ENCODE peak calls at places on chromosome 15, in nine cellular contexts. R is AG04450, H is dorsolateral prefrontal cortex, I is tibial nerve, N is lower leg skin, L is brain microvascular endothelial cell, O is AG09309, F is Peyer's patch, A is astrocyte of the cerebellum. X is an unnamed sample.

GRCh38 chr15:64146520-64146884 is 5.0 kb upstream of the SNX22 start:
- DNase-seq in F (no peak), I (no peak), H (no peak), R (no peak), O (no peak), L (no peak), N (no peak), A (no peak), X (no peak)

GRCh38 chr15:57220220-57220619 is 156.1 kb upstream of the CGNL1 start:
- DNase-seq in H (no peak), L (peak; percentile 18), R (peak; percentile 61), N (no peak), O (peak; percentile 76), F (no peak), I (no peak), A (no peak), X (no peak)

GRCh38 chr15:83166218-83166617 is 41.4 kb downstream of the HDGFL3 start:
- DNase-seq in A (no peak), O (no peak), R (no peak), H (no peak), N (no peak), F (no peak), I (no peak), L (no peak), X (no peak)

GRCh38 chr15:83565553-83566159 is 88.3 kb upstream of the ADAMTSL3 start:
- DNase-seq in H (no peak), N (no peak), L (peak; percentile 3), O (no peak), I (peak; percentile 30), A (peak; percentile 24), F (no peak), R (no peak), X (peak; percentile 44)

GRCh38 chr15:70259030-70259424 is 161.3 kb upstream of the TLE3 start:
- DNase-seq in I (peak; percentile 74), H (no peak), O (no peak), N (no peak), F (peak; percentile 87), A (no peak), R (peak; percentile 33), L (peak; percentile 62), X (peak; percentile 59)

GRCh38 chr15:74664028-74664616 is 31.7 kb downstream of the EDC3 start:
- DNase-seq in I (peak; percentile 12), A (no peak), O (no peak), H (no peak), F (peak; percentile 83), R (peak; percentile 30), N (no peak), L (peak; percentile 16), X (no peak)

GRCh38 chr15:87604857-87605446 is 651.6 kb downstream of the NTRK3 start:
- DNase-seq in N (no peak), H (peak; percentile 29), A (no peak), F (no peak), R (no peak), O (no peak), I (no peak), L (no peak), X (peak; percentile 15)

GRCh38 chr15:90038639-90039095 is 37.5 kb downstream of the ZNF710 start:
- DNase-seq in O (no peak), R (no peak), N (no peak), L (no peak), A (no peak), F (peak; percentile 22), H (no peak), I (no peak), X (no peak)

GRCh38 chr15:66775127-66776105 is 73.4 kb downstream of the SMAD6 start:
- DNase-seq in L (no peak), R (no peak), O (no peak), A (no peak), I (no peak), F (no peak), H (no peak), N (no peak), X (no peak)

GRCh38 chr15:47717036-47717611 is at the start of gene SEMA6D:
- DNase-seq in I (peak; percentile 62), R (peak; percentile 54), F (peak; percentile 79), L (peak; percentile 61), A (peak; percentile 55), O (peak; percentile 25), N (peak; percentile 92), H (peak; percentile 68), X (no peak)

GRCh38 chr15:28935316-28935715 is 49.5 kb downstream of the APBA2 start:
- DNase-seq in A (no peak), L (no peak), N (no peak), H (no peak), I (no peak), R (no peak), O (no peak), F (no peak), X (peak; percentile 42)

GRCh38 chr15:83818591-83818990 is 164.7 kb downstream of the ADAMTSL3 start:
- DNase-seq in O (no peak), N (no peak), R (no peak), F (no peak), I (no peak), H (no peak), A (no peak), L (no peak), X (no peak)

DNA sequence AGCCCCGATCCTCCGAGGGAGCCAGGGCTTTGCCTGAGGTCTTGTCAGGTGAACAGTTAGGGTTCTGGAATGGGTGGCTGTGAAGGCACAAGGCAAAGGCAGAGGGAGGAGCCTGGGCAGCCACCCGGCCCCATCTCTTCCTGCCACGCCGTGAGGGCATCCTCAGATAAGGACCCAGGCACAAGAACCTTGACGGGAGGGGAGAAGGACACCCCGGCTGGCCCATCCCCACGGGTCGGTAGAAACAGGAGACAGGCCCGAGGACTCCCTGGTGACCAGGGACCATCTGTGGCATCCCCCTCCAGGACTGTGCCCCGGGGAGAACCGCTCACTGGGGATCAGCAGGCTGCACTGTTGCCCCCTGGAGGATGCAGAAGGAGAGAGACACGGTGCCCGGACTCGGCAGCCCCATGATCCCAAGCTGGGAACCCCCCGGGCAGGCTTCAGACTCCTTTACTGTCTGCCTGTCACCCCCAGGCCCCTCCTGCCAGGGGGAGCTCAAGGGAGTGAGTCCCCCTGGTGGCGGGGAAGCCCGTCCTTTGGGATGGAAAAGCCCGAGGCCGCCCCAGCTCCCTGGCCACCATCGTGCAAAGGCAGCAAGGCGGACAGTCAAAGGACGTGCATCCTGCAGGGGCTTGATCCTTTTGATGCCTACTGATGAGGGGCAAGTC is 12.3 kb upstream of the PCSK6 start:
- DNase-seq in H (no peak), A (no peak), L (peak; percentile 28), R (no peak), N (peak; percentile 88), F (peak; percentile 59), I (no peak), O (no peak), X (peak; percentile 42)
- H3K4me3 ChIP-seq in H (no peak overlapping the region), A (no peak overlapping the region), L (no peak overlapping the region), R (no peak overlapping the region), N (no peak overlapping the region), F (no peak overlapping the region), I (no peak overlapping the region), O (no peak overlapping the region), X (no peak overlapping the region)

GRCh38 chr15:92205255-92205739 is 188.4 kb upstream of the ST8SIA2 start:
- DNase-seq in O (no peak), F (no peak), H (peak; percentile 29), R (no peak), A (no peak), I (no peak), N (no peak), L (no peak), X (peak; percentile 1)
- TF ChIP-seq CTCF in O (peak; percentile 39), F (peak; percentile 37), H (peak; percentile 42), R (no peak), A (no peak), I (no peak), N (no peak), L (no peak), X (no peak)

DNA sequence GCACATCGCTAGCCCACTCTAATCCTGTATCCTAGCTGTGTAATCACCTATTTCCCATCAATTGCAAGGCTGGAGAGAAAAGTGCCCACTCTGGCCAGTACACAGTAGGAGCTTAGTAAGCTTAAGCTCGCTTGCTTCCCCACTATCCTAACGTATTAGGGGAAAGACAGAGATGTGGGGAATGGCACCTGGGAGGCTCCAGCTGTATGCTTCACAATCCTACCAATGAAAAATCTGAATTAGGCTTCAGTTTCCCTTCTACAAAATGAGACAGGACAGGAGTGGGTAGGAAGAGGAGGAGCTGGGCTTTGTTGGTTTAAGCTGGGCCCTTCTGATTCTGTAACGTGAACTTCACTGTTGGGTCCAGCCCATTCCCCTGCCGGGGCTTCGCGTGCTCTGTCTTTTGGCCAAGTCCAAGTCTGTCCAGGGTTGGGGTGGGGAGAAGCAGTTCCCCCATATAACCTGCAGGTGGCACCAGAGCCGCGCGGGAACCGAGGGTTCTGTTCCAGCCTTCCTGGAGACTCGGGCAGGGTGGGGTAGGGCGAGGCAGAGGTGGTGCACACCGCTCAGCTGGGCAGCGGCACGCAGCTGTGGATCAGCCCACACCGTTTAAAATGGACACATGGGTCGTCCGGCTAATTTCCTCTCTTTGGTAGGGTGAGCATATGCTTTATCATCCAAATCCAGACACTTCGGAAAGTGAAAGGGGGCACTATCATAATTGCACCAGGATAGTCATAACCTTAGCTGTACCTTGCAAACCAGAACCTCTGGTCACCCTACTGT is 118.2 kb downstream of the TBC1D2B start:
- DNase-seq in F (peak; percentile 90), R (peak; percentile 20), N (peak; percentile 96), L (peak; percentile 57), O (peak; percentile 1), H (peak; percentile 75), A (no peak), I (peak; percentile 65), X (peak; percentile 77)
- H3K4me3 ChIP-seq in F (peak overlapping the region; percentile 23), R (peak overlapping the region; percentile 36), N (no peak overlapping the region), L (peak overlapping the region; percentile 37), O (peak overlapping the region; percentile 29), H (peak overlapping the region; percentile 51), A (no peak overlapping the region), I (peak overlapping the region; percentile 31), X (peak overlapping the region; percentile 37)

DNA sequence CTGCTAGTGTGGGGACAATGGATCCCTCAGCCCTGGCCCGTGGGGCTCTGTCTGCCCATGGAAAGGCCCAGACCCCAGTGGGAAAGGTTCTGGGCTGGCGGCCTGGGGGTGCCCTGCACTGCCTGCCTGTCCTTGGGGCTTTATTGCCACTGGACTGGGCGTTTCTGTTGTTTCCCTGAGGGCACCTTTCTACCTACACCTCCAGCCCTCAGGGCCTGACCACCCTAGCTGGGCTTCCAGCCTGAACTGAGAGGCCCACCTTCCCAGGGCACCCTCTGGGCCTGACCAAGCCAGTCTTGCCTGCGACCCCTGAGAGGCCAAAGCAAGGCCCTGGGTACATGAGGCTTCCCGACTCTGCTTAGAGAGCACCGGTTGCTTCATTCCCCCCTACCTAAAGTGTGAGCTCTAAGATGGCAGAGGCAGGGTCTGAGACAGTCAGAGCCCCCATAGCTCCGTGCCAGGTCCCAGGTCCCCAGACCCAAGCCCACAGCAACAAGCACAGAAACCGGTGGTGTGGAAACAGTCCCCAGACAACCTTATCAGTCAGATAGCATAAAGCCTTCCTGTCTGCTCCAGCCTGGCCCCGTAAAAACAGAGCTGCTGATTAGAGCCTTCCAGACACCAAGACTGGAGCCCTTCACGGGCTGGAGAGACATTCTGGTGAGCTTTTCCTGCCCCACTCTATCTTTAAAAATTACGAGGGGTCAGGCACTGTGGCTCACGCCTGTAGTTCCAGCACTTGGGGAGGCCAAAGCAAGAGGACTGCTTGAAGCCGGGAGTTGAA is 102.8 kb downstream of the CHSY1 start:
- DNase-seq in N (no peak), H (no peak), A (no peak), R (no peak), O (no peak), F (no peak), I (no peak), L (peak; percentile 37), X (no peak)
- TF ChIP-seq CTCF in N (no peak), H (no peak), A (no peak), R (no peak), O (no peak), F (no peak), I (no peak), L (no peak), X (no peak)

X was measured in GM12865.